ENCODE peak calls at places on chromosomes 2 and 18, in four cellular contexts. Z is A549, R is GM12878, P is HepG2. W is an unnamed sample.

GRCh38 chr2:148817210-148817708 is 57.8 kb upstream of the KIF5C start:
- DNase-seq in P (no peak), Z (no peak), R (no peak), W (no peak)

GRCh38 chr2:97707428-97708380 is 5.7 kb upstream of the ZAP70 start:
- DNase-seq in Z (no peak), R (no peak), P (no peak), W (no peak)

GRCh38 chr2:229490167-229490566 is 219.1 kb upstream of the PID1 start:
- DNase-seq in Z (no peak), R (no peak), P (no peak), W (no peak)

GRCh38 chr18:38847326-38847725 is 1281.7 kb upstream of the CELF4 start:
- DNase-seq in R (no peak), Z (no peak), P (no peak), W (no peak)

GRCh38 chr2:187546762-187547333 is 7.4 kb downstream of the TFPI start:
- DNase-seq in Z (no peak), R (no peak), P (no peak), W (no peak)

GRCh38 chr18:63000839-63001238 is 285.5 kb downstream of the PHLPP1 start:
- DNase-seq in R (no peak), Z (no peak), P (no peak), W (no peak)

GRCh38 chr18:23499571-23499889 is 3.8 kb upstream of the RMC1 start:
- DNase-seq in Z (no peak), P (no peak), R (no peak), W (no peak)

GRCh38 chr2:230505162-230505561 is 89.2 kb downstream of the SP100 start:
- DNase-seq in R (peak), Z (no peak), P (no peak), W (no peak)

GRCh38 chr2:97936199-97936598 is 59.5 kb downstream of the TMEM131 start:
- DNase-seq in Z (no peak), P (peak), R (no peak), W (peak)

GRCh38 chr18:69401475-69402218 is 959 bp downstream of the DOK6 start:
- DNase-seq in Z (peak), R (no peak), P (no peak), W (peak)

GRCh38 chr2:128202791-128203190 is 111.8 kb downstream of the UGGT1 start:
- DNase-seq in Z (no peak), R (no peak), P (no peak), W (no peak)

GRCh38 chr2:236167297-236168109 is 683 bp downstream of the GBX2 start:
- DNase-seq in R (no peak), P (no peak), Z (peak), W (peak)

GRCh38 chr2:10883880-10884529 is 27.7 kb upstream of the KCNF1 start:
- DNase-seq in R (no peak), P (no peak), Z (no peak), W (no peak)

GRCh38 chr2:40041983-40042382 is 262.9 kb upstream of the THUMPD2 start:
- DNase-seq in R (no peak), P (no peak), Z (no peak), W (no peak)

GRCh38 chr2:157733263-157733662 is 104.6 kb upstream of the ACVR1C start:
- DNase-seq in Z (no peak), P (no peak), R (no peak), W (no peak)

GRCh38 chr2:121804340-121804739 is 48.9 kb downstream of the TSN start:
- DNase-seq in R (peak), P (no peak), Z (no peak), W (no peak)

GRCh38 chr2:11344956-11345671 is 678 bp upstream of the ROCK2 start:
- DNase-seq in Z (peak), P (peak), R (no peak), W (peak)

GRCh38 chr18:1302861-1303260 is 398.2 kb downstream of the ADCYAP1 start:
- DNase-seq in P (no peak), Z (no peak), R (no peak), W (no peak)

GRCh38 chr2:69538872-69539548 is 101.8 kb upstream of the NFU1 start:
- DNase-seq in R (no peak), P (peak), Z (no peak), W (no peak)

GRCh38 chr18:74796928-74797576 is 199.4 kb downstream of the ZNF407 start:
- DNase-seq in Z (no peak), R (peak), P (peak), W (no peak)

GRCh38 chr2:174341995-174342571 is 7.3 kb downstream of the SP9 start:
- DNase-seq in Z (no peak), R (no peak), P (no peak), W (peak)

GRCh38 chr2:8550932-8551621 is 130.8 kb upstream of the ID2 start:
- DNase-seq in P (no peak), R (no peak), Z (no peak), W (no peak)

GRCh38 chr2:18910843-18911242 is 321.5 kb upstream of the NT5C1B start:
- DNase-seq in P (no peak), Z (peak), R (no peak), W (no peak)

GRCh38 chr2:69914235-69915049 is 467 bp upstream of the MXD1 start:
- DNase-seq in P (peak), Z (peak), R (peak), W (peak)

GRCh38 chr18:5463390-5463789 is 80.4 kb downstream of the EPB41L3 start:
- DNase-seq in Z (no peak), P (no peak), R (no peak), W (no peak)

GRCh38 chr18:23137093-23137640 is 1.9 kb downstream of the CABLES1 start:
- DNase-seq in P (no peak), R (no peak), Z (no peak), W (no peak)

GRCh38 chr18:30465131-30465530 is 577.4 kb downstream of the DSC3 start:
- DNase-seq in P (no peak), R (no peak), Z (no peak), W (no peak)

GRCh38 chr2:181682026-181682789 is 1.9 kb upstream of the NEUROD1 start:
- DNase-seq in R (no peak), P (no peak), Z (no peak), W (no peak)

GRCh38 chr2:219274392-219274921 is 4.7 kb upstream of the DNAJB2 start:
- DNase-seq in P (peak), R (no peak), Z (peak), W (no peak)

GRCh38 chr2:48424356-48424755 is 105.6 kb upstream of the STON1 start:
- DNase-seq in Z (no peak), R (no peak), P (no peak), W (no peak)

GRCh38 chr18:6843308-6843707 is 113.8 kb downstream of the ARHGAP28 start:
- DNase-seq in P (no peak), R (no peak), Z (no peak), W (no peak)

GRCh38 chr2:197324801-197325200 is 14.2 kb upstream of the ANKRD44 start:
- DNase-seq in R (no peak), P (no peak), Z (no peak), W (no peak)

GRCh38 chr2:229084467-229084866 is 186.6 kb downstream of the PID1 start:
- DNase-seq in P (no peak), R (no peak), Z (no peak), W (no peak)

GRCh38 chr2:42031783-42032620 is 15.8 kb upstream of the PKDCC start:
- DNase-seq in P (no peak), R (no peak), Z (no peak), W (no peak)

GRCh38 chr2:40450066-40450841 is 1.6 kb downstream of the SLC8A1 start:
- DNase-seq in P (no peak), R (no peak), Z (no peak), W (no peak)

GRCh38 chr2:232533944-232534710 is 5.4 kb upstream of the CHRNG start:
- DNase-seq in R (no peak), Z (no peak), P (no peak), W (no peak)

GRCh38 chr2:196165016-196165415 is 6.4 kb downstream of the STK17B start:
- DNase-seq in R (no peak), Z (no peak), P (no peak), W (no peak)

GRCh38 chr2:29064746-29065478 is 9.4 kb downstream of the PCARE start:
- DNase-seq in R (no peak), Z (no peak), P (no peak), W (no peak)

GRCh38 chr2:64036343-64036742 is 17.1 kb upstream of the VPS54 start:
- DNase-seq in P (no peak), R (no peak), Z (no peak), W (no peak)

DNA sequence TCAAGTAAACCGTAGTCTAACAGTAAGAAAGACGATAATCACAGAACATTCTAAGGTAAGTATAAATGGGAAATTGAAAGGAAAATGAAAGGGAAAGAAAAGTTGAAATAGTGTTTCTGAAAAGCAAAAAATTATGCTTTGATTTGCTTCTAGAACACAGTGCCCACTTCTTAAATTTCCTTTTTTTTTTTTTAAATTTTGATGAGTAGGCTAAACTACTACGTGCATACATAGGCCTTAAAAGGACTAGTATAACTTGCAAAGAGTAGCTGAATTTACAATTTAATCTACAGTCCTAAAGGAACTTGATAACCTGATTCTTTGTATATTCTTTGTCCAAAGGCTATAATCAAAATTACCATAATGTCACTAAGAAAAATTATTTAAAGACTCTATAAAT is 325.3 kb downstream of the PAX3 start:
- DNase-seq in P (no peak), Z (no peak), R (no peak), W (no peak)
- TF ChIP-seq ESRRA in P (no peak), Z (no peak), R (no peak), W (no peak)

DNA sequence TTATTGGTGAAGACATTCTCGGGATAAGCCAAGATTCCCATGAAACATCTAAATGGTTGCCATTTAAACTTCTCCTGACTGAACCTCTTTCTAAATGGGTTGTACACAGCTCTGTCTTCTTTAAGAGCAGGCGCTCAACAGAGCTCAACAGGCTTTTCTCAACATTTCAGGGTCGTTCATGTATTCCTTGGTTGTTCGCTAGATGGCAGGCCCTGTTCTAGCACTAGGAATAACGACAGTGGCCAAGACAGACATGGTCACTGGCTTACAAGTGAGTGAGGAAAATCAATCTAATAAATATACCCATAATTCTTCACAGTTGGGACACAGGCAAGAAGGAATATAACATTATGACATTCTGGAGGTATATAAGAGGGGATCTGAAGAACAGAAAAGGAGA is 154.5 kb downstream of the SMAD2 start:
- DNase-seq in P (peak), Z (peak), R (no peak), W (no peak)
- TF ChIP-seq CTCF in P (peak), Z (no peak), R (peak), W (no peak)

DNA sequence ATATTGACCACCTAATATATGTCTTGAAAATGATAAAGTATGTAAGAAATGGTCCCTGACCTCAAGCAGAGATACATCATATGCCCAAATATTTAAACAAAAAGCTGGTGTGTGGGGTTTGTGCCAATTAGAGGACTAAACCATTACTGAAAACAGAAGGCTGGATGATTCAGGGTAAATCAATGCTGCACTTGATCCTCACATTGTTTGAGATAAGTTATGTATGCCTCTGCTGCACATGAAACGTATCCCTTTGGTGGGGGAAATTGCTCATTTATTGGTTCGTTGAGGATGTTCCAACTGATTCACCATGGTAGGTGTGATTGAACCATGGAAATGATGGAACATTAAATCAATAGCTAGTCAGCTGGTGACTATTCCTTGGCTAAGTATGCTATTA is 24.7 kb upstream of the DARS1 start:
- DNase-seq in Z (no peak), P (no peak), R (no peak), W (no peak)
- TF ChIP-seq ESRRA in Z (no peak), P (no peak), R (no peak), W (no peak)

GRCh38 chr2:175965773-175966172 is 36.3 kb downstream of the LNPK start:
- DNase-seq in Z (no peak), R (no peak), P (no peak), W (no peak)

GRCh38 chr2:175966839-175967238 is 35.2 kb downstream of the LNPK start:
- DNase-seq in Z (no peak), P (no peak), R (no peak), W (no peak)

GRCh38 chr2:175964195-175964594 is 37.9 kb downstream of the LNPK start:
- DNase-seq in R (no peak), Z (peak), P (peak), W (no peak)
- TF ChIP-seq CTCF in R (no peak), Z (peak), P (peak), W (no peak)

GRCh38 chr18:61955644-61956043 is 62.8 kb upstream of the RNF152 start:
- DNase-seq in Z (no peak), P (no peak), R (peak), W (no peak)

GRCh38 chr18:61953641-61954040 is 60.8 kb upstream of the RNF152 start:
- DNase-seq in R (no peak), Z (no peak), P (no peak), W (no peak)

GRCh38 chr18:61954347-61954746 is 61.5 kb upstream of the RNF152 start:
- DNase-seq in R (no peak), P (no peak), Z (no peak), W (no peak)

GRCh38 chr18:61951396-61951795 is 58.6 kb upstream of the RNF152 start:
- DNase-seq in P (no peak), Z (no peak), R (no peak), W (no peak)

GRCh38 chr18:61953161-61953560 is 60.4 kb upstream of the RNF152 start:
- DNase-seq in R (no peak), P (no peak), Z (no peak), W (no peak)
- TF ChIP-seq ESRRA in R (no peak), P (no peak), Z (no peak), W (no peak)

GRCh38 chr2:120026890-120027289 is 14.0 kb downstream of the EPB41L5 start:
- DNase-seq in P (no peak), Z (peak), R (no peak), W (no peak)
- TF ChIP-seq CTCF in P (peak), Z (no peak), R (no peak), W (no peak)

GRCh38 chr2:154693941-154694340 is 4.6 kb upstream of the KCNJ3 start:
- DNase-seq in Z (no peak), R (no peak), P (no peak), W (no peak)
- TF ChIP-seq ESRRA in Z (no peak), R (no peak), P (no peak), W (no peak)

DNA sequence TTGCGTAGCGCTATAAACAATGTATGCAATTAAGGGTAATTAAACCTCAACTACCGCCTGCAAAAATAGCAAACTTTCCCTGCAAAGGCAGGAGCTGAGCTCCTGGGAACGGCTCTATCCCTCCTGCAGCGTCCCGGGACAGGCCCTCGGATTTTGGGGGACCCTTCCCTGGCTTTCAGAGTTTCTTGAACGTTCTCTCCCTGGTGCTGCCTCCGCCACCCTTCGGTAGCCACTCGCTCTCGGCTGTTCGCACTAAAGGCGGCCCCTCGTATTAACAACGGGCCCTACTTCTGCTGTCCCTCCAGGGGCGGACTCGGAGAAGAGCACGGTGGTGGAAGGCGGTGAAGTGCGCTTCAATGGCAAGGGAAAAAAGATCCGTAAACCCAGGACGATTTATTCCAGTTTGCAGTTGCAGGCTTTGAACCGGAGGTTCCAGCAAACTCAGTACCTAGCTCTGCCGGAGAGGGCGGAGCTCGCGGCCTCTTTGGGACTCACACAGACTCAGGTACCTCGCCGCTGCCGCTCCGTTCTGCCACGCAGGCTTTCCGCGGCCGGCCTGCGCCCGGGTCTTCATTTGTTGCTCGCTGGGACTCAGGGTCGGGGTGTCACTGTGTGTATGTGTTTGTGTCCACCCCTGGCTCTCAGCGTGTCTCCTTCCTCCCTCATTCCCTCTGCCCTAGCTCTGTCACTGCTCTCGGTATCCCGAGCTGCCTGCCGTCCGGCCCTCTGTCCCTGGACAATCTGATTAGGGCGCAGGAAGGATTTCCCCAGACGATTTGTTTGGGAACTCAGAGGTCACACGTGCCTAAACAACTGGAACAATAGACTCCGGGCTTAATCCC is 1.3 kb downstream of the DLX1 start:
- DNase-seq in Z (no peak), R (no peak), P (peak), W (peak)
- TF ChIP-seq CTCF in Z (no peak), R (peak), P (peak), W (no peak)